ENCODE peak calls at places on chromosome 2, in four cellular contexts. D is heart right ventricle, Z is NT2/D1, N is IMR-90. X is an unnamed sample.

GRCh38 chr2:113283704-113284284 is 5.1 kb upstream of the PAX8 start:
- DNase-seq in D (peak; percentile 44), Z (no peak), N (peak; percentile 92), X (peak; percentile 86)

GRCh38 chr2:173553589-173553988 is 198.9 kb downstream of the CDCA7 start:
- DNase-seq in D (no peak), Z (no peak), N (peak; percentile 19), X (peak; percentile 64)

GRCh38 chr2:231379266-231380215 is 16.0 kb upstream of the B3GNT7 start:
- DNase-seq in D (no peak), Z (no peak), N (no peak), X (no peak)

GRCh38 chr2:29844713-29845320 is 76.6 kb downstream of the ALK start:
- DNase-seq in D (no peak), Z (no peak), N (no peak), X (peak; percentile 37)

GRCh38 chr2:37665622-37666362 is 5.7 kb downstream of the CDC42EP3 start:
- DNase-seq in D (no peak), Z (no peak), N (no peak), X (no peak)

GRCh38 chr2:82027901-82028570 is 1723.5 kb upstream of the LRRTM1 start:
- DNase-seq in D (no peak), Z (no peak), N (no peak), X (no peak)

GRCh38 chr2:39513641-39514094 is 76.6 kb upstream of the MAP4K3 start:
- DNase-seq in D (peak; percentile 86), Z (peak; percentile 38), N (peak; percentile 97), X (peak; percentile 98)

GRCh38 chr2:235493775-235494715 is at the start of gene AGAP1:
- DNase-seq in D (peak; percentile 87), Z (peak; percentile 72), N (peak; percentile 80), X (peak; percentile 79)

GRCh38 chr2:23241106-23241505 is 143.9 kb upstream of the KLHL29 start:
- DNase-seq in D (no peak), Z (no peak), N (no peak), X (no peak)

GRCh38 chr2:191178806-191179514 is 28.2 kb upstream of the STAT4 start:
- DNase-seq in D (peak; percentile 30), Z (no peak), N (peak; percentile 39), X (peak; percentile 99)

GRCh38 chr2:44181648-44182047 is 13.0 kb downstream of the PPM1B start:
- DNase-seq in D (no peak), Z (no peak), N (no peak), X (no peak)

GRCh38 chr2:43107679-43108078 is 118.7 kb downstream of the ZFP36L2 start:
- DNase-seq in D (no peak), Z (no peak), N (no peak), X (no peak)

GRCh38 chr2:73935641-73936040 is 9.0 kb downstream of the DGUOK start:
- DNase-seq in D (no peak), Z (no peak), N (no peak), X (peak; percentile 44)

GRCh38 chr2:27663463-27664244 is at the start of the genes SLC4A1AP and SUPT7L:
- DNase-seq in D (peak; percentile 75), Z (peak; percentile 73), N (peak; percentile 89), X (peak; percentile 89)

GRCh38 chr2:181813963-181814565 is 77.5 kb upstream of the ITPRID2 start:
- DNase-seq in D (no peak), Z (no peak), N (peak; percentile 84), X (peak; percentile 52)

GRCh38 chr2:98538280-98539041 is 69.9 kb downstream of the COA5 start:
- DNase-seq in D (no peak), Z (no peak), N (peak; percentile 80), X (peak; percentile 39)

GRCh38 chr2:201909961-201910361 is 103.6 kb downstream of the CDK15 start:
- DNase-seq in D (no peak), Z (no peak), N (peak; percentile 80), X (peak; percentile 80)

GRCh38 chr2:2662037-2662846 is 331.2 kb upstream of the MYT1L start:
- DNase-seq in D (peak; percentile 54), Z (no peak), N (peak; percentile 7), X (no peak)

GRCh38 chr2:79585701-79586428 is 73.0 kb downstream of the CTNNA2 start:
- DNase-seq in D (no peak), Z (no peak), N (peak; percentile 10), X (peak; percentile 81)

GRCh38 chr2:117321816-117322215 is 492.7 kb upstream of the DDX18 start:
- DNase-seq in D (no peak), Z (no peak), N (no peak), X (no peak)

GRCh38 chr2:51413726-51414125 is 381.8 kb upstream of the NRXN1 start:
- DNase-seq in D (no peak), Z (no peak), N (peak; percentile 51), X (no peak)

GRCh38 chr2:6754412-6754811 is 111.3 kb downstream of the CMPK2 start:
- DNase-seq in D (no peak), Z (no peak), N (no peak), X (no peak)

GRCh38 chr2:204258900-204259299 is 286.4 kb upstream of the PARD3B start:
- DNase-seq in D (no peak), Z (no peak), N (no peak), X (no peak)

GRCh38 chr2:143128681-143129580 is at the start of gene ARHGAP15:
- DNase-seq in D (peak; percentile 9), Z (no peak), N (no peak), X (no peak)

GRCh38 chr2:32801741-32802140 is 145.0 kb upstream of the LTBP1 start:
- DNase-seq in D (no peak), Z (no peak), N (no peak), X (no peak)

GRCh38 chr2:157940024-157940423 is 63.9 kb upstream of the ACVR1 start:
- DNase-seq in D (no peak), Z (peak; percentile 32), N (no peak), X (peak; percentile 11)

GRCh38 chr2:169528271-169528701 is 18.8 kb downstream of the KLHL41 start:
- DNase-seq in D (peak; percentile 49), Z (peak; percentile 62), N (peak; percentile 51), X (peak; percentile 64)

GRCh38 chr2:58970365-58970764 is 729.2 kb upstream of the FANCL start:
- DNase-seq in D (no peak), Z (no peak), N (no peak), X (no peak)

GRCh38 chr2:238462782-238463396 is 36.2 kb downstream of the ASB1 start:
- DNase-seq in D (no peak), Z (peak; percentile 32), N (peak; percentile 58), X (peak; percentile 78)

GRCh38 chr2:223101340-223102039 is 49.5 kb downstream of the KCNE4 start:
- DNase-seq in D (no peak), Z (peak; percentile 65), N (peak; percentile 55), X (peak; percentile 60)

GRCh38 chr2:23287250-23287704 is 97.7 kb upstream of the KLHL29 start:
- DNase-seq in D (peak; percentile 9), Z (peak; percentile 30), N (peak; percentile 64), X (peak; percentile 28)

GRCh38 chr2:29238497-29238896 is 123.3 kb downstream of the CLIP4 start:
- DNase-seq in D (no peak), Z (peak; percentile 30), N (peak; percentile 17), X (peak; percentile 40)

GRCh38 chr2:236092714-236093113 is 75.5 kb downstream of the GBX2 start:
- DNase-seq in D (no peak), Z (no peak), N (no peak), X (no peak)

GRCh38 chr2:203097735-203098134 is 83.1 kb downstream of the NBEAL1 start:
- DNase-seq in D (no peak), Z (no peak), N (peak; percentile 6), X (peak; percentile 23)

GRCh38 chr2:46174559-46175170 is 122.5 kb upstream of the EPAS1 start:
- DNase-seq in D (no peak), Z (no peak), N (no peak), X (no peak)

GRCh38 chr2:206083602-206084467 is 2.1 kb downstream of the INO80D start:
- DNase-seq in D (no peak), Z (peak; percentile 89), N (no peak), X (no peak)

GRCh38 chr2:43312751-43313641 is 86.6 kb upstream of the ZFP36L2 start:
- DNase-seq in D (no peak), Z (no peak), N (peak; percentile 88), X (peak; percentile 77)

DNA sequence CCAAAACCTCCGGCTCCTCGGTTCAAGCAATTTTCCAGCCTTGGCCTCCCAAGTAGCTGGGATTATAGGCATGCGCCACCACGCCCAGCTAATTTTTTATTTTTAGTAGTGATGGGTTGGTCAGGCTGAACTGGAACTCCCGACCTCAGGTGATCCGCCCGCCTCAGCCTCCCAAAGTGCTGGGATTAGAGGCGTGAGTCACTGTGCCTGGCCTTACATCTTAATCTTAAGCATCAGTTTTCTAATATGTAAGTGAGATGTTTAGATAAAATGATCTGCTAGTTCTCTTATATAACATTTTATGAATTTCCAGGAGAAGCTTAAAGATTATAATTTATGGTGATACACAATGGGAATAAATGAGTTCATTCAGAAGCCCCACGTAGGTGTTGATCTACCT is 69.2 kb downstream of the SPTBN1 start:
- DNase-seq in D (no peak), Z (no peak), N (no peak), X (no peak)
- H3K4me3 ChIP-seq in D (no peak overlapping the region), Z (no peak overlapping the region), N (no peak overlapping the region), X (no peak overlapping the region)

GRCh38 chr2:176071330-176072291 is 12.2 kb downstream of the EVX2 start:
- DNase-seq in D (no peak), Z (no peak), N (no peak), X (no peak)
- H3K4me3 ChIP-seq in D (no peak overlapping the region), Z (no peak overlapping the region), N (no peak overlapping the region), X (no peak overlapping the region)

GRCh38 chr2:127406454-127406853 is 11.8 kb upstream of the PROC start:
- DNase-seq in D (no peak), Z (no peak), N (peak; percentile 40), X (no peak)

GRCh38 chr2:127403460-127403859 is 14.8 kb upstream of the PROC start:
- DNase-seq in D (no peak), Z (no peak), N (no peak), X (no peak)

GRCh38 chr2:127405252-127405605 is 13.0 kb upstream of the PROC start:
- DNase-seq in D (no peak), Z (no peak), N (no peak), X (no peak)

GRCh38 chr2:127407091-127407490 is 11.1 kb upstream of the PROC start:
- DNase-seq in D (no peak), Z (no peak), N (no peak), X (no peak)

GRCh38 chr2:127404466-127405251 is 13.6 kb upstream of the PROC start:
- DNase-seq in D (no peak), Z (no peak), N (no peak), X (no peak)
- H3K4me3 ChIP-seq in D (no peak overlapping the region), Z (no peak overlapping the region), N (no peak overlapping the region), X (no peak overlapping the region)

DNA sequence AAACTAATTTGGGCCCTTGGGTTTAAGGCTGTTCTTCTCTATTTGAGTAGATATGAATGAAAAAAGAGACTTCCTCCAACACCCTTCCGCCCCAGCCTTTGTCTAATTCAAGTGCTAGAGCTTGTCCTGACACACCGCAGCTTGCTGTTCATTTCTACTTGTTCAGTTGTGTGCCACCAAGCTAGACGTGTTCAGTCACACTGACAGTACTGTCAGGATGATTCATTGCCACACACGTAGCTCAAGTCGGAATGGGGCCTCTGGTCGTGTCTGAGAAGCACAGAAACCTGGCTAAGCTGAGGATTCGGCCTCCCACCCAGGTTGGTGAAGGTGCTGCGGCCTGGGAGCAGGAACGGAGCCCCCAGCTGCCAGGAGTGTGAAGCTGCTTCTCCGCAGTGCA is 45.6 kb upstream of the INHBB start:
- DNase-seq in D (no peak), Z (no peak), N (no peak), X (no peak)
- H3K4me3 ChIP-seq in D (no peak overlapping the region), Z (no peak overlapping the region), N (no peak overlapping the region), X (no peak overlapping the region)

GRCh38 chr2:106065983-106066826 is 127.9 kb downstream of the UXS1 start:
- DNase-seq in D (no peak), Z (no peak), N (no peak), X (no peak)
- H3K4me3 ChIP-seq in D (peak overlapping the region; percentile 33), Z (no peak overlapping the region), N (no peak overlapping the region), X (no peak overlapping the region)